ENCODE peak calls at places on chromosomes 6 and 20, in eight cellular contexts. P is suprapubic skin, E is ovary, N is endothelial cell of umbilical vein, C is adrenal gland, U is H1, S is gastrocnemius medialis, F is upper lobe of left lung. Z is an unnamed sample. For H3K4me1, the result is how much of the 10 kb centered on the place peaks cover.

GRCh38 chr20:16821211-16822089 is 73.3 kb downstream of the OTOR start:
- DNase-seq in P (no peak), E (no peak), N (peak), C (peak), U (peak), S (peak), F (peak), Z (no peak)

GRCh38 chr20:24936526-24937407 is 12.3 kb upstream of the CST7 start:
- DNase-seq in P (no peak), E (no peak), N (no peak), C (no peak), U (no peak), S (no peak), F (peak), Z (no peak)

GRCh38 chr6:108712946-108713345 is 135.3 kb upstream of the ARMC2 start:
- DNase-seq in P (no peak), E (no peak), N (no peak), C (no peak), U (no peak), S (no peak), F (peak), Z (no peak)

GRCh38 chr20:35743693-35744491 is 1.8 kb upstream of the RBM39 start:
- DNase-seq in P (no peak), E (peak), N (peak), C (no peak), U (no peak), S (no peak), F (no peak), Z (no peak)

GRCh38 chr20:18904192-18904591 is 90.6 kb downstream of the SCP2D1 start:
- DNase-seq in P (no peak), E (no peak), N (no peak), C (no peak), U (no peak), S (no peak), F (no peak), Z (no peak)

GRCh38 chr6:92270365-92270764 is 1149.0 kb downstream of the EPHA7 start:
- DNase-seq in P (no peak), E (no peak), N (no peak), C (no peak), U (no peak), S (no peak), F (no peak), Z (no peak)

GRCh38 chr20:32404017-32404416 is 45.9 kb downstream of the ASXL1 start:
- DNase-seq in P (no peak), E (no peak), N (no peak), C (no peak), U (no peak), S (no peak), F (no peak), Z (no peak)

GRCh38 chr6:139751179-139751578 is 376.7 kb upstream of the CITED2 start:
- DNase-seq in P (no peak), E (no peak), N (no peak), C (no peak), U (no peak), S (no peak), F (no peak), Z (no peak)

GRCh38 chr20:34435589-34435988 is 72.5 kb downstream of the ITCH start:
- DNase-seq in P (no peak), E (no peak), N (no peak), C (no peak), U (no peak), S (no peak), F (no peak), Z (no peak)

GRCh38 chr20:59151391-59151790 is 12.2 kb upstream of the ZNF831 start:
- DNase-seq in P (no peak), E (no peak), N (no peak), C (no peak), U (no peak), S (no peak), F (no peak), Z (no peak)
- H3K4me1 ChIP-seq in P (half or more), E (under half), N (under half), C (under half), U (under half), S (under half), F (under half), Z (under half)

DNA sequence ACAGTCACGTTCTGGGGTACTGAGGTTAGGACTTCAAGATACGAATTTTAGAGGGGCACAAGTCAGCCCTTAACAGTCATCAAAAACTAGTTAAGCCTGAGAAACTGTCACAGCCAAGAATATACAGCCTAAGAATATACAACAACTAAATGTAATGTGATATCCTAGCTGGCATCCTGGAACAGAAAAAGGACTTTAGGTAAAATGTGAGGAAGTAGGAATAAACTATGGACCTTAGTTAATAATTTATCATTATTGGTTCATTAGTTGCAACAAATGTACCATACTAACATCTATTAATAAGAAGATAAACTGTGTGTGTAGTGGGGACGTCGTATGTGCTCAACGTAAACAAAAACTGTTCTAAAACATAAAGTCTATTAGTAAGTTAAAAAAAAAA is 1.1 kb downstream of the PNISR start:
- DNase-seq in P (no peak), E (no peak), N (no peak), C (no peak), U (no peak), S (no peak), F (no peak), Z (no peak)
- H3K27ac ChIP-seq in P (peak), E (no peak), N (peak), C (peak), U (no peak), S (peak), F (peak), Z (peak)

DNA sequence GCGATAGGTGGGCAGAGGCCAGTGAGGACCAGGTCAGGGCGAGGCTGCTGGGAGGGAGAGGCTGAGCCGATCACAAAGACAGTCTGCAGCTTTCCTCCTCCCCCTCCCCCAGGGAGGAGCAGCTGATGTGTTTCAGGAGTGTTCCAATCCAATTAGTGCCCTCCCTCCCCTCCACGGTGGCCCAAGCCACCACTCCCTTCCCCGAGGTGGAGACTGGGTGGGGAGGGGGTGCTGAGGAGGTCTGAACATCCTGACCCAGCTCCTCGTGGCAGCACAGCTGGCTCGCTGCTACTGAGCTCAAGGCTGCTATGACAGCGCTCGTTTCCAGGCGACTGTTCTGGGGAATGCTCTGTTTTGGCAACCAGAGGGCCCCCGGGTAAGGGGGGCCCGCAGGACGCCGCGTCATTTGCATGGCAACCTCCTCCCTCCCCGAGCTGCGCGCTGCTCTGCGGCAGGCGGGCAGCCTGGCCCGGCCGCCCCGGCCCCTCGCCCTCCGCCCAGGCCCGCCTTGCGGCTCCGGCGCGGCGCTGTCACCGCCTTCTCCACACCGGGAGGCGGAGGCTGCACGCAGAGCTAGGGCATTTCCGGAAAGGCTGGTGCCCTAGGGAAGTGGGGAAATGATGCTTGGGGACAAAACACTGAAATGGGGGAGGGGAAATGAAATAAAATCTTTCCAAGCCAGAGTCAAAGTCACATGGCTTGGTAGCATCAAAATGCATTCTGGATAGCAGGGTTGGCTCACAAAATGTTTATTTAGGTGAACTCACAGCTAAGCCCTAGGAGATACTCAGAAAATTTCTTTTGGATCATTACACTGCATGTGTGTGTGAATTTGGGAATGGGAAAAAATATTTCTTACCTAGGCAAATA is 67.4 kb upstream of the PIM1 start:
- DNase-seq in P (peak), E (peak), N (peak), C (peak), U (peak), S (peak), F (peak), Z (peak)
- TF ChIP-seq POLR2A in P (no peak), E (peak), N (peak), C (peak), U (peak), S (peak), F (peak), Z (peak)

DNA sequence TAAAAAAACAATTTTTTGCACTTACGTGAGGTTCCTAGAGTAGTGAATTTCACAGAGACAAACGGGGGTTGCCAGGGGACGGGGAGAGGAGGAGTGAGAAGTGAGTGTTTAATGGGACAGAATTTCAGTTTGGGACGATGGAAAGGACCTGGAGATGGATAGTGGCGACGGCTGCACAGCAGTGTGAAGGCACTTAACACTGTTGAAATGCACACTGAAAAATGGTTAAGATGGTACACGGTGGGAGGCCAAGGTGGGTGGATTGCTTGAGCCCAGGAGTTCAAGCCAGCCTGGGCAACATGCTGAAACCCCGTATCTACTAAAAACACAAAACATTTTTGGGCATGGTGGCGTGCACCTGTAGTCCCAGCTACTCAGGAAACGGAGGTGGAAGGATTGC is 31.4 kb downstream of the RPP40 start:
- DNase-seq in P (no peak), E (no peak), N (no peak), C (no peak), U (no peak), S (no peak), F (no peak), Z (no peak)
- H3K4me1 ChIP-seq in P (under half), E (under half), N (under half), C (under half), U (under half), S (under half), F (under half), Z (under half)

DNA sequence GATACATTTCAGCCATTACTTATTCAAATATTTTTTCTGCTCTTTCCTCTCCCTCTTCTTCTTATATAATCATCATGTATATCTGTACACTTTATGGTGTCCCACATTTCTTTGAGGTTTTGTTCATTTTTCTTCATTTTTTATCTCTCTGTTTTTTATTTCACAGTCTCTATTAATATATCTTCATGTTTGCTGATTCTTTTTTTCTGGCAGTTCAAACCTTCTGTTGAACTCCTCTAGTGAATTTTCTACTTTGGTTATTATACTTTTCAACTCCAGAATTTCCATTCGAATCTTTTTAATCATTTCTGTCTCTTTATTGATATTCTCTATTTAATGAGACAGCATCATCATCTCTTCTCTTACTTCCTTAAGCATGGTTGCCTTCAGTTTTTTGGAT is 38.9 kb upstream of the FOXC1 start:
- DNase-seq in P (no peak), E (no peak), N (no peak), C (no peak), U (no peak), S (no peak), F (no peak), Z (no peak)
- H3K27ac ChIP-seq in P (no peak), E (no peak), N (no peak), C (no peak), U (no peak), S (no peak), F (no peak), Z (no peak)